ENCODE peak calls at places on chromosomes 16 and 17, in eight cellular contexts. C is stimulated activated CD4-positive, alpha-beta T cell treated with anti-CD3 and anti-CD28 coated beads, Interleukin-15, amount 100 ng/mL, for 24 hours; D is lower lobe of right lung; A is amygdala; M is GM12892; Q is ELF-1; B is activated effector memory CD4-positive, alpha-beta T cell treated with Interleukin-2 at 50 U/mL for 16 hours; K is RWPE1. S is an unnamed sample.

GRCh38 chr17:62616993-62617893 is 10.2 kb upstream of the MRC2 start:
- DNase-seq in C (no peak), D (no peak), A (no peak), M (no peak), Q (peak; percentile 97), B (no peak), K (no peak), S (no peak)

GRCh38 chr16:28873543-28874201 is 4.6 kb upstream of the ATP2A1 start:
- DNase-seq in C (peak; percentile 67), D (no peak), A (no peak), M (peak; percentile 81), Q (peak; percentile 60), B (peak; percentile 31), K (no peak), S (peak; percentile 32)

GRCh38 chr17:29241015-29241963 is 5.4 kb upstream of the CRYBA1 start:
- DNase-seq in C (peak; percentile 31), D (no peak), A (peak; percentile 61), M (no peak), Q (peak; percentile 82), B (no peak), K (peak; percentile 92), S (no peak)

GRCh38 chr16:5916711-5917191 is 819.2 kb upstream of the EEF2KMT start:
- DNase-seq in C (no peak), D (no peak), A (no peak), M (no peak), Q (peak; percentile 21), B (no peak), K (no peak), S (no peak)

GRCh38 chr16:12998376-12999085 is 97.1 kb downstream of the SHISA9 start:
- DNase-seq in C (no peak), D (no peak), A (no peak), M (no peak), Q (no peak), B (no peak), K (no peak), S (no peak)

GRCh38 chr16:64951193-64951592 is 170.7 kb downstream of the CDH11 start:
- DNase-seq in C (no peak), D (no peak), A (no peak), M (no peak), Q (no peak), B (no peak), K (no peak), S (no peak)

GRCh38 chr17:16529906-16530305 is 37.9 kb upstream of the LRRC75A start:
- DNase-seq in C (no peak), D (no peak), A (no peak), M (no peak), Q (peak; percentile 44), B (no peak), K (no peak), S (no peak)

GRCh38 chr17:80203448-80204092 is 16.6 kb downstream of the SGSH start:
- DNase-seq in C (no peak), D (no peak), A (no peak), M (no peak), Q (no peak), B (no peak), K (no peak), S (no peak)

GRCh38 chr17:62823111-62823895 is 15.2 kb upstream of the MARCHF10 start:
- DNase-seq in C (no peak), D (no peak), A (no peak), M (no peak), Q (no peak), B (no peak), K (no peak), S (no peak)

GRCh38 chr16:68800257-68800875 is 43.0 kb upstream of the TANGO6 start:
- DNase-seq in C (peak; percentile 58), D (no peak), A (peak; percentile 73), M (peak; percentile 50), Q (peak; percentile 83), B (no peak), K (peak; percentile 82), S (peak; percentile 15)

GRCh38 chr17:63626551-63627228 is 4.5 kb downstream of the MAP3K3 start:
- DNase-seq in C (no peak), D (no peak), A (no peak), M (no peak), Q (no peak), B (no peak), K (no peak), S (no peak)

GRCh38 chr17:39579318-39580081 is 28.2 kb downstream of the NEUROD2 start:
- DNase-seq in C (no peak), D (no peak), A (no peak), M (no peak), Q (peak; percentile 49), B (no peak), K (no peak), S (no peak)

GRCh38 chr16:3256876-3257465 is 538 bp upstream of the MEFV start:
- DNase-seq in C (no peak), D (no peak), A (no peak), M (no peak), Q (no peak), B (no peak), K (no peak), S (no peak)

GRCh38 chr17:34542700-34543336 is 36.6 kb upstream of the TMEM132E start:
- DNase-seq in C (peak; percentile 62), D (peak; percentile 52), A (peak; percentile 22), M (no peak), Q (peak; percentile 56), B (peak; percentile 24), K (peak; percentile 14), S (peak; percentile 30)